ENCODE peak calls at places on chromosome 18, in four cellular contexts. P, S, W and X are unnamed samples. For H3K4me1, the result is how much of the 10 kb centered on the place peaks cover.

GRCh38 chr18:25058520-25058919 is 293.4 kb downstream of the ZNF521 start:
- DNase-seq in S (no peak), W (no peak), P (no peak), X (no peak)

GRCh38 chr18:68448736-68449135 is 266.2 kb downstream of the TMX3 start:
- DNase-seq in P (no peak), S (no peak), W (no peak), X (no peak)

GRCh38 chr18:286515-287310 is 18.9 kb upstream of the THOC1 start:
- DNase-seq in W (no peak), S (no peak), P (peak), X (no peak)

GRCh38 chr18:54812885-54813284 is 15.4 kb upstream of the RAB27B start:
- DNase-seq in S (no peak), P (no peak), W (no peak), X (no peak)

GRCh38 chr18:9025104-9025838 is 77.2 kb upstream of the NDUFV2 start:
- DNase-seq in W (no peak), S (no peak), P (peak), X (no peak)

GRCh38 chr18:9835112-9835755 is 50.5 kb upstream of the TXNDC2 start:
- DNase-seq in W (no peak), S (no peak), P (no peak), X (peak)

GRCh38 chr18:22468554-22468891 is 50.8 kb upstream of the CTAGE1 start:
- DNase-seq in P (no peak), S (no peak), W (no peak), X (no peak)

GRCh38 chr18:21851327-21851961 is 110.9 kb downstream of the MIB1 start:
- DNase-seq in S (no peak), W (no peak), P (no peak), X (no peak)

GRCh38 chr18:66603941-66604627 is at the start of gene CDH19:
- DNase-seq in W (no peak), S (no peak), P (peak), X (no peak)

GRCh38 chr18:76722224-76723061 is 99.9 kb upstream of the ZNF236 start:
- DNase-seq in W (no peak), S (no peak), P (no peak), X (no peak)

GRCh38 chr18:12839057-12839525 is 44.9 kb downstream of the PTPN2 start:
- DNase-seq in W (peak), P (no peak), S (no peak), X (no peak)

GRCh38 chr18:28559511-28559910 is 382.6 kb upstream of the CDH2 start:
- DNase-seq in P (no peak), S (no peak), W (no peak), X (no peak)

GRCh38 chr18:10170375-10170774 is 256.6 kb downstream of the VAPA start:
- DNase-seq in W (no peak), P (no peak), S (no peak), X (no peak)

GRCh38 chr18:47373465-47373864 is 122.0 kb upstream of the SKOR2 start:
- DNase-seq in S (no peak), W (no peak), P (no peak), X (no peak)

GRCh38 chr18:21242141-21243040 is at the start of gene GREB1L:
- DNase-seq in W (no peak), P (peak), S (peak), X (no peak)

GRCh38 chr18:79801641-79802040 is 3.9 kb downstream of the KCNG2 start:
- DNase-seq in P (no peak), W (no peak), S (no peak), X (no peak)

GRCh38 chr18:22318745-22319407 is 98.8 kb downstream of the CTAGE1 start:
- DNase-seq in W (no peak), S (no peak), P (no peak), X (no peak)

GRCh38 chr18:42187611-42188378 is 232.8 kb downstream of the PIK3C3 start:
- DNase-seq in W (peak), S (no peak), P (no peak), X (no peak)

GRCh38 chr18:79494936-79495335 is 99.2 kb downstream of the NFATC1 start:
- DNase-seq in W (no peak), P (no peak), S (no peak), X (no peak)

GRCh38 chr18:22703883-22704626 is 229.1 kb upstream of the RBBP8 start:
- DNase-seq in P (peak), S (no peak), W (no peak), X (peak)

GRCh38 chr18:31648966-31649429 is 35.4 kb downstream of the B4GALT6 start:
- DNase-seq in S (no peak), W (peak), P (peak), X (no peak)

GRCh38 chr18:31645411-31645810 is 39.0 kb downstream of the B4GALT6 start:
- DNase-seq in W (no peak), P (no peak), S (no peak), X (no peak)

GRCh38 chr18:31648458-31648857 is 35.9 kb downstream of the B4GALT6 start:
- DNase-seq in P (no peak), W (no peak), S (no peak), X (no peak)

GRCh38 chr18:31647354-31647753 is 37.0 kb downstream of the B4GALT6 start:
- DNase-seq in S (no peak), W (no peak), P (peak), X (no peak)

DNA sequence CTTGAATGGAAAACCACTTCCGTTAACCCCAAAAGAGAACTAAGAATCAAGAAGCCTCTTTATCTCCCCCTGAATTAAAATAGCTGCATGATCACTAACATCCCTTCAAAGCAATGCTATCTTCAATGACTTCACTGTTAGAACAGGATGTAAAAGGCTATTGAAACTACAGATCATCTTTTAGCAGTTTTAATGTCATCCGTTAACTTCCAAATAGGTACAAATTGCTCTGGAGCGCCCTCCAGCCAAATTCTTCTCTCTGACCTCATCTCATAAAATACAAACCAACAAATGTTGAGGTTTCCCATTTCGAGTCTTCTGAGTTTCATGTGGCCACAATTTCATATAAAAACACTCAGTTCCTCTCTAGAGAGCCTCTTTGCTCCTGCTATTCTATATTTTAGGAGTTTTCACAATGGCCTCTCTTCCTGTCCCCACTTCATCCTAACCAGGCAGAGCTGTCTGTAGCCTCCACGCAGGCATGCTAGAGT is 38.0 kb downstream of the B4GALT6 start:
- DNase-seq in P (no peak), W (no peak), S (no peak), X (no peak)
- H3K4me1 ChIP-seq in P (under half), W (half or more), S (under half), X (under half)

GRCh38 chr18:58716046-58716766 is 44.9 kb downstream of the MALT1 start:
- DNase-seq in W (no peak), S (no peak), P (no peak), X (no peak)
- H3K4me3 ChIP-seq in W (no peak), S (no peak), P (no peak), X (no peak)

DNA sequence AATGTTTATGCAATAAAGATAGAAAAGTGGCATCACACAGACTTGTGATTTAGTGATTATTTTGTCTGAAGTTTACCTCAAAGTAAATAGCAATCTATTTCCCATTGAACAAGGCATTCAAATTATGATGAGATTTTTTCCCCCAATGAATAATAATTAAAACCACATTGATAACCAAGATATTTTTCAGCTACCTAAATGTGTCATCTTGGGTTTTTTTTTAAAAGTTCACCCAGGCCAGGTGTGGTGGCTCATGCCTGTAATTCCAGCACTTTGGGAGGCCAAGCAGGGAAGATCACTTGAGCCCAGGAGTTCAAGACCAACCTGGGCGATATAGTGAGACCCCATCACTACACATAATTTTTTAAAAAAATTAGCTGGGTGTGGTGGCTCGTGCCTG is 27.0 kb downstream of the MYOM1 start:
- DNase-seq in S (no peak), W (no peak), P (no peak), X (no peak)
- TF ChIP-seq SUZ12 in S (no peak), W (no peak), P (no peak), X (no peak)

DNA sequence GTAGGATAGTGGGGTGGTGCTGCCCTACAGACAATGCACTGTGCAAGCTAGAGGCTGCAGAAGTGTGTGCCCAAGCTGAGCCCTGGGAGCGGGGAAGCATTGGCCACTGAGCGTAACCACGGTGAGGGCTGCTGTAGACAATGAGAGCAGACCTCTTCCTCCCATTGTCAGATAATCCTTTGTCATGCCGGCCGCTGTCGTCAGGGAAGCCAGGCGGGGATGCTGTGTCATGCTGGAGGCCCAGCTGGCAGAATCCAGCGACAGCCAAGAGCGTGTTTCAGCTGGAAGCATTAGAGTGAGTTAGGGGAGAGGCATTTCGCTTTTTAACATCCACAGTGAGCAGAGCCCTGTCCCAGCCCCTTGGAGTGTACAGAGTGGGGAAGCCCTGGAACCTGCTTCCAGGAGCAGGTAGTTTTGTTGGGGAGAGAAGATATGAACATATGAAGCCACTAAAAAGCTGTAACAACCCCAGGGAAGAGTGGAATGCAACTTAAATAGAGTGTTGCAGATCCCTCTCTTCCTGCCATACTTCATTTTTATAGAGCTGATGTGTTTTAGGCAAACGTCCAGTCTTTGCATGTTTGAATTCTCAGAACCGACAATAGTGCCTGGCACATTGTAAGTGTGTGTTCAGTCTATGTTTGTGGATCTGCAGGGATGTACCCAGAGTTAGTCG is 7.0 kb downstream of the CTIF start:
- DNase-seq in S (peak), W (no peak), P (no peak), X (no peak)
- H3K4me1 ChIP-seq in S (half or more), W (under half), P (half or more), X (under half)